ENCODE peak calls at places on chromosomes 1 and 21, in ten cellular contexts. H is EL; Z is NAMALWA; Y is NCI-H1436; U is lung microvascular endothelial cell; L is activated CD4-positive, alpha-beta T cell treated with anti-CD3 and anti-CD28 coated beads for 36 hours; B is NB4; O is NCI-H774; I is cerebellar cortex; J is lower leg skin. T is an unnamed sample.

GRCh38 chr1:10918531-10918930 is 93.9 kb upstream of the TARDBP start:
- DNase-seq in H (peak; percentile 33), Z (no peak), Y (no peak), U (no peak), L (no peak), B (no peak), O (no peak), I (no peak), J (no peak), T (no peak)

GRCh38 chr1:40901886-40902633 is 39.9 kb upstream of the CITED4 start:
- DNase-seq in H (peak; percentile 87), Z (no peak), Y (no peak), U (peak; percentile 58), L (no peak), B (peak; percentile 88), O (no peak), I (no peak), J (no peak), T (peak; percentile 71)

GRCh38 chr1:247077768-247078314 is 770 bp downstream of the ZNF670 start:
- DNase-seq in H (peak; percentile 4), Z (peak; percentile 29), Y (no peak), U (no peak), L (no peak), B (peak; percentile 61), O (no peak), I (no peak), J (no peak), T (no peak)

GRCh38 chr1:115302390-115302961 is 35.6 kb downstream of the NGF start:
- DNase-seq in H (peak; percentile 91), Z (no peak), Y (no peak), U (peak; percentile 44), L (no peak), B (no peak), O (no peak), I (no peak), J (peak; percentile 29), T (peak; percentile 44)

GRCh38 chr21:32413697-32414578 is 1.4 kb downstream of the EVA1C start:
- DNase-seq in H (peak; percentile 15), Z (no peak), Y (no peak), U (peak; percentile 36), L (peak; percentile 10), B (no peak), O (peak; percentile 28), I (peak; percentile 41), J (no peak), T (no peak)

GRCh38 chr1:162186406-162186805 is 116.9 kb downstream of the NOS1AP start:
- DNase-seq in H (no peak), Z (no peak), Y (no peak), U (no peak), L (no peak), B (no peak), O (no peak), I (no peak), J (no peak), T (no peak)

GRCh38 chr1:115976900-115977480 is 677 bp downstream of the SLC22A15 start:
- DNase-seq in H (peak; percentile 6), Z (no peak), Y (no peak), U (no peak), L (no peak), B (peak; percentile 59), O (no peak), I (peak; percentile 54), J (no peak), T (no peak)

GRCh38 chr1:157562515-157562914 is 10.2 kb upstream of the FCRL5 start:
- DNase-seq in H (no peak), Z (peak; percentile 77), Y (no peak), U (no peak), L (no peak), B (no peak), O (no peak), I (no peak), J (no peak), T (no peak)

GRCh38 chr1:26529655-26530539 is at the start of gene RPS6KA1:
- DNase-seq in H (peak; percentile 62), Z (peak; percentile 70), Y (peak; percentile 60), U (peak; percentile 75), L (peak; percentile 78), B (peak; percentile 67), O (peak; percentile 24), I (peak; percentile 62), J (no peak), T (peak; percentile 37)

GRCh38 chr1:206890125-206890637 is 7.1 kb upstream of the IL24 start:
- DNase-seq in H (peak; percentile 58), Z (no peak), Y (no peak), U (peak; percentile 43), L (no peak), B (no peak), O (no peak), I (no peak), J (no peak), T (no peak)

GRCh38 chr1:212289262-212290077 is 4.3 kb downstream of the PPP2R5A start:
- DNase-seq in H (no peak), Z (no peak), Y (no peak), U (no peak), L (no peak), B (no peak), O (no peak), I (no peak), J (no peak), T (no peak)

GRCh38 chr1:149884433-149885363 is 14.7 kb upstream of the BOLA1 start:
- DNase-seq in H (peak; percentile 52), Z (peak; percentile 96), Y (peak; percentile 22), U (no peak), L (peak; percentile 64), B (peak; percentile 87), O (peak; percentile 48), I (peak; percentile 66), J (peak; percentile 16), T (no peak)

GRCh38 chr1:238088891-238089290 is 198.2 kb upstream of the ZP4 start:
- DNase-seq in H (no peak), Z (no peak), Y (peak; percentile 46), U (no peak), L (no peak), B (no peak), O (peak; percentile 45), I (no peak), J (no peak), T (no peak)

GRCh38 chr1:37704966-37705365 is 12.7 kb downstream of the CDCA8 start:
- DNase-seq in H (no peak), Z (no peak), Y (no peak), U (no peak), L (no peak), B (no peak), O (no peak), I (no peak), J (no peak), T (no peak)

GRCh38 chr1:215523128-215523861 is 43.8 kb upstream of the KCTD3 start:
- DNase-seq in H (peak; percentile 17), Z (no peak), Y (no peak), U (peak; percentile 25), L (no peak), B (no peak), O (peak; percentile 25), I (no peak), J (no peak), T (no peak)

GRCh38 chr1:12153181-12153785 is 13.5 kb upstream of the TNFRSF1B start:
- DNase-seq in H (peak; percentile 97), Z (peak; percentile 64), Y (no peak), U (no peak), L (peak; percentile 50), B (peak; percentile 91), O (no peak), I (no peak), J (peak; percentile 69), T (no peak)

GRCh38 chr1:100240013-100240412 is 9.6 kb downstream of the DBT start:
- DNase-seq in H (no peak), Z (no peak), Y (no peak), U (no peak), L (no peak), B (no peak), O (peak; percentile 7), I (no peak), J (no peak), T (no peak)

GRCh38 chr1:94926915-94927404 is at the start of gene CNN3:
- DNase-seq in H (peak; percentile 95), Z (no peak), Y (peak; percentile 93), U (peak; percentile 97), L (peak; percentile 80), B (no peak), O (peak; percentile 95), I (peak; percentile 86), J (peak; percentile 82), T (peak; percentile 93)

GRCh38 chr1:78491311-78492071 is 717 bp downstream of the PTGFR start:
- DNase-seq in H (peak; percentile 93), Z (no peak), Y (no peak), U (peak; percentile 17), L (no peak), B (no peak), O (no peak), I (no peak), J (peak; percentile 68), T (no peak)

GRCh38 chr1:38238294-38238693 is 191.7 kb upstream of the POU3F1 start:
- DNase-seq in H (no peak), Z (no peak), Y (no peak), U (no peak), L (no peak), B (no peak), O (no peak), I (no peak), J (no peak), T (no peak)

GRCh38 chr1:218164111-218164929 is 120.8 kb upstream of the RRP15 start:
- DNase-seq in H (peak; percentile 45), Z (no peak), Y (peak; percentile 44), U (peak; percentile 36), L (peak; percentile 29), B (no peak), O (peak; percentile 61), I (no peak), J (peak; percentile 14), T (no peak)

GRCh38 chr1:170678196-170678595 is 14.3 kb downstream of the PRRX1 start:
- DNase-seq in H (no peak), Z (no peak), Y (no peak), U (no peak), L (no peak), B (no peak), O (no peak), I (no peak), J (no peak), T (no peak)

GRCh38 chr1:80318108-80318507 is 1311.6 kb upstream of the ADGRL4 start:
- DNase-seq in H (no peak), Z (no peak), Y (no peak), U (no peak), L (no peak), B (no peak), O (no peak), I (no peak), J (no peak), T (no peak)

GRCh38 chr1:31771891-31772668 is 7.9 kb upstream of the ADGRB2 start:
- DNase-seq in H (no peak), Z (no peak), Y (no peak), U (peak; percentile 33), L (peak; percentile 79), B (no peak), O (no peak), I (no peak), J (no peak), T (no peak)

GRCh38 chr1:20485527-20486456 is at the start of gene CAMK2N1:
- DNase-seq in H (peak; percentile 67), Z (no peak), Y (peak; percentile 65), U (peak; percentile 54), L (peak; percentile 75), B (no peak), O (peak; percentile 28), I (peak; percentile 36), J (no peak), T (peak; percentile 59)

GRCh38 chr1:194069168-194069830 is 882.9 kb upstream of the B3GALT2 start:
- DNase-seq in H (no peak), Z (no peak), Y (no peak), U (no peak), L (no peak), B (no peak), O (no peak), I (peak; percentile 17), J (no peak), T (no peak)

GRCh38 chr1:236615399-236616148 is 11.3 kb upstream of the HEATR1 start:
- DNase-seq in H (no peak), Z (no peak), Y (no peak), U (no peak), L (no peak), B (no peak), O (no peak), I (no peak), J (no peak), T (no peak)

GRCh38 chr1:205396972-205397616 is 24.8 kb downstream of the LEMD1 start:
- DNase-seq in H (peak; percentile 59), Z (peak; percentile 74), Y (peak; percentile 81), U (peak; percentile 65), L (peak; percentile 38), B (peak; percentile 54), O (peak; percentile 79), I (peak; percentile 91), J (no peak), T (no peak)

T was measured in breast epithelium.